ENCODE peak calls at places on chromosomes 12 and 14, in five cellular contexts. One of them, this sample, is unnamed.
A peak's percentile ranks its signal among the peaks of the same experiment; 100 is the strongest.

GRCh38 chr12:70815866-70816470 is 104.6 kb downstream of the PTPRR start:
- DNase-seq in right atrium auricular region: no peak
- DNase-seq in lung: no peak
- DNase-seq in OCI-LY7: no peak
- DNase-seq in HFF-Myc: no peak
- DNase-seq in this sample: no peak

GRCh38 chr12:13173537-13173936 is 23.0 kb upstream of the EMP1 start:
- DNase-seq in right atrium auricular region: peak; percentile 89
- DNase-seq in lung: peak; percentile 58
- DNase-seq in OCI-LY7: no peak
- DNase-seq in HFF-Myc: peak; percentile 71
- DNase-seq in this sample: peak; percentile 83

GRCh38 chr14:49858383-49858782 is 5.8 kb upstream of the NEMF start:
- DNase-seq in right atrium auricular region: no peak
- DNase-seq in lung: peak; percentile 4
- DNase-seq in OCI-LY7: peak; percentile 54
- DNase-seq in HFF-Myc: no peak
- DNase-seq in this sample: no peak

GRCh38 chr14:70086685-70087379 is 101.9 kb downstream of the SLC8A3 start:
- DNase-seq in right atrium auricular region: no peak
- DNase-seq in lung: no peak
- DNase-seq in OCI-LY7: peak; percentile 24
- DNase-seq in HFF-Myc: peak; percentile 15
- DNase-seq in this sample: no peak

GRCh38 chr14:24260026-24260779 is 2.8 kb downstream of the TGM1 start:
- DNase-seq in right atrium auricular region: no peak
- DNase-seq in lung: no peak
- DNase-seq in OCI-LY7: no peak
- DNase-seq in HFF-Myc: no peak
- DNase-seq in this sample: no peak

GRCh38 chr14:70654609-70655008 is 12.9 kb downstream of the TTC9 start:
- DNase-seq in right atrium auricular region: no peak
- DNase-seq in lung: no peak
- DNase-seq in OCI-LY7: peak; percentile 27
- DNase-seq in HFF-Myc: no peak
- DNase-seq in this sample: no peak

GRCh38 chr12:131188131-131189050 is 234.7 kb downstream of the ADGRD1 start:
- DNase-seq in right atrium auricular region: peak; percentile 28
- DNase-seq in lung: no peak
- DNase-seq in OCI-LY7: no peak
- DNase-seq in HFF-Myc: no peak
- DNase-seq in this sample: no peak

GRCh38 chr12:109988903-109989302 is 7.3 kb downstream of the GIT2 start:
- DNase-seq in right atrium auricular region: no peak
- DNase-seq in lung: no peak
- DNase-seq in OCI-LY7: no peak
- DNase-seq in HFF-Myc: no peak
- DNase-seq in this sample: no peak

GRCh38 chr14:21039059-21039422 is 3.1 kb upstream of the RNASE7 start:
- DNase-seq in right atrium auricular region: peak; percentile 90
- DNase-seq in lung: peak; percentile 59
- DNase-seq in OCI-LY7: no peak
- DNase-seq in HFF-Myc: no peak
- DNase-seq in this sample: no peak

GRCh38 chr12:101209319-101210302 is at the start of gene SLC5A8:
- DNase-seq in right atrium auricular region: no peak
- DNase-seq in lung: peak; percentile 34
- DNase-seq in OCI-LY7: no peak
- DNase-seq in HFF-Myc: no peak
- DNase-seq in this sample: no peak

GRCh38 chr14:103518416-103519042 is 4.1 kb downstream of the CKB start:
- DNase-seq in right atrium auricular region: no peak
- DNase-seq in lung: no peak
- DNase-seq in OCI-LY7: peak; percentile 66
- DNase-seq in HFF-Myc: no peak
- DNase-seq in this sample: no peak

GRCh38 chr14:50998612-50999011 is 54.3 kb upstream of the PYGL start:
- DNase-seq in right atrium auricular region: no peak
- DNase-seq in lung: no peak
- DNase-seq in OCI-LY7: no peak
- DNase-seq in HFF-Myc: no peak
- DNase-seq in this sample: no peak

GRCh38 chr12:57126561-57126960 is 1.7 kb upstream of the LRP1 start:
- DNase-seq in right atrium auricular region: no peak
- DNase-seq in lung: no peak
- DNase-seq in OCI-LY7: no peak
- DNase-seq in HFF-Myc: no peak
- DNase-seq in this sample: no peak

GRCh38 chr14:71372411-71372838 is 465.2 kb downstream of the PCNX1 start:
- DNase-seq in right atrium auricular region: no peak
- DNase-seq in lung: no peak
- DNase-seq in OCI-LY7: no peak
- DNase-seq in HFF-Myc: no peak
- DNase-seq in this sample: peak; percentile 68

GRCh38 chr14:100657780-100658513 is 68.7 kb upstream of the DLK1 start:
- DNase-seq in right atrium auricular region: no peak
- DNase-seq in lung: no peak
- DNase-seq in OCI-LY7: no peak
- DNase-seq in HFF-Myc: no peak
- DNase-seq in this sample: no peak

GRCh38 chr12:11954181-11954580 is 116.6 kb upstream of the BCL2L14 start:
- DNase-seq in right atrium auricular region: no peak
- DNase-seq in lung: no peak
- DNase-seq in OCI-LY7: peak; percentile 58
- DNase-seq in HFF-Myc: no peak
- DNase-seq in this sample: no peak

GRCh38 chr14:95048771-95049312 is 108.5 kb downstream of the DICER1 start:
- DNase-seq in right atrium auricular region: no peak
- DNase-seq in lung: no peak
- DNase-seq in OCI-LY7: no peak
- DNase-seq in HFF-Myc: no peak
- DNase-seq in this sample: no peak

GRCh38 chr12:122845865-122846621 is 10.8 kb downstream of the HIP1R start:
- DNase-seq in right atrium auricular region: no peak
- DNase-seq in lung: no peak
- DNase-seq in OCI-LY7: peak; percentile 33
- DNase-seq in HFF-Myc: no peak
- DNase-seq in this sample: no peak

GRCh38 chr12:24728366-24728765 is 220.5 kb downstream of the BCAT1 start:
- DNase-seq in right atrium auricular region: no peak
- DNase-seq in lung: no peak
- DNase-seq in OCI-LY7: peak; percentile 55
- DNase-seq in HFF-Myc: no peak
- DNase-seq in this sample: peak; percentile 14

GRCh38 chr14:61894452-61895077 is 132.3 kb downstream of the SNAPC1 start:
- DNase-seq in right atrium auricular region: no peak
- DNase-seq in lung: peak; percentile 46
- DNase-seq in OCI-LY7: peak; percentile 80
- DNase-seq in HFF-Myc: peak; percentile 29
- DNase-seq in this sample: peak; percentile 49

GRCh38 chr12:46217686-46218508 is 50.9 kb downstream of the SLC38A1 start:
- DNase-seq in right atrium auricular region: no peak
- DNase-seq in lung: no peak
- DNase-seq in OCI-LY7: peak; percentile 89
- DNase-seq in HFF-Myc: no peak
- DNase-seq in this sample: no peak

GRCh38 chr12:127926004-127926403 is 341.0 kb upstream of the TMEM132C start:
- DNase-seq in right atrium auricular region: no peak
- DNase-seq in lung: no peak
- DNase-seq in OCI-LY7: no peak
- DNase-seq in HFF-Myc: no peak
- DNase-seq in this sample: no peak

GRCh38 chr12:131217024-131217586 is 263.4 kb downstream of the ADGRD1 start:
- DNase-seq in right atrium auricular region: no peak
- DNase-seq in lung: no peak
- DNase-seq in OCI-LY7: no peak
- DNase-seq in HFF-Myc: no peak
- DNase-seq in this sample: no peak

GRCh38 chr14:53620325-53620716 is 336.3 kb downstream of the BMP4 start:
- DNase-seq in right atrium auricular region: no peak
- DNase-seq in lung: no peak
- DNase-seq in OCI-LY7: no peak
- DNase-seq in HFF-Myc: no peak
- DNase-seq in this sample: no peak

DNA sequence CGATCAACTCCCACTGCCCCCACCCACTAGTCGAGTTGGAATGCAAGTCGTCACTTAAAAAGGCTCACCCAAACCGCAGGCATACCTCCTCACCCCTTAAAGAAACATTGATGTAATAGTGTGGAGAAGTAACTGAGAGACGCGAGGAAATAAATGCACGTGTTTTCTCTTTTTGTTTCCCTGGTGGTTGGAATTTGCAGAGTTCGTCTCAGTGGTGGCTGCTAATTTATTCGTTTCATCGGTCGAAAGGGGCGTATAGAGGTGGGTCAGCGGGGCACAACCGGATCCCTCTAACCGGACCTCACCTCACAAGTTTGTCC is 5.1 kb upstream of the NPAS3 start:
- DNase-seq in right atrium auricular region: no peak
- DNase-seq in lung: no peak
- DNase-seq in OCI-LY7: no peak
- DNase-seq in HFF-Myc: no peak
- DNase-seq in this sample: no peak
- H3K4me3 ChIP-seq in right atrium auricular region: peak overlapping the region; percentile 54
- H3K4me3 ChIP-seq in lung: no peak overlapping the region
- H3K4me3 ChIP-seq in OCI-LY7: no peak overlapping the region
- H3K4me3 ChIP-seq in HFF-Myc: peak overlapping the region; percentile 35
- H3K4me3 ChIP-seq in this sample: peak overlapping the region; percentile 47

DNA sequence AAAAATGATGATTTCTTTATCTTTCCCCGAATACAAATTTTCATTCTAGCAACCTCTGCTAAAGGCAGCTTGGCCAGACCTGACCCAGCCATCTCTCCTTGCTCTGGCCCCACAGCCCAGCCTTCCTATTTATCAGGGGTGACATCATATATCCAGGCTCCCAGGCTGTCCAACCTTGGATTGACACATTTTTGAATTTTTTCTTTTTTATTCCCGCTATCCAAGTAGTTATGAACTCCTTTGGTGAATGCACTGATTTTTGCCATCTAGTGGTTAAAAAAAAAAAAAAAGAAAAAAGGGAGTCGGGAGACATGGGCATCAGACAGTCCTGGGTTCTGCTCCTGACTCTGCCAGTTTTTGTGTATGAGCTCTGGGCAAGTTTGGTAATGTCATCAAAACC is 120.5 kb downstream of the PTPN11 start:
- DNase-seq in right atrium auricular region: no peak
- DNase-seq in lung: no peak
- DNase-seq in OCI-LY7: no peak
- DNase-seq in HFF-Myc: no peak
- DNase-seq in this sample: no peak
- TF ChIP-seq CTCF in right atrium auricular region: no peak
- TF ChIP-seq CTCF in lung: no peak
- TF ChIP-seq CTCF in OCI-LY7: peak; percentile 54
- TF ChIP-seq CTCF in HFF-Myc: no peak
- TF ChIP-seq CTCF in this sample: no peak

GRCh38 chr12:112126916-112127315 is 1.6 kb downstream of the TRAFD1 start:
- DNase-seq in right atrium auricular region: no peak
- DNase-seq in lung: no peak
- DNase-seq in OCI-LY7: no peak
- DNase-seq in HFF-Myc: no peak
- DNase-seq in this sample: no peak
- H3K4me3 ChIP-seq in right atrium auricular region: no peak overlapping the region
- H3K4me3 ChIP-seq in lung: no peak overlapping the region
- H3K4me3 ChIP-seq in OCI-LY7: no peak overlapping the region
- H3K4me3 ChIP-seq in HFF-Myc: no peak overlapping the region
- H3K4me3 ChIP-seq in this sample: no peak overlapping the region

GRCh38 chr14:76091036-76091435 is 60.7 kb upstream of the GPATCH2L start:
- DNase-seq in right atrium auricular region: peak; percentile 69
- DNase-seq in lung: no peak
- DNase-seq in OCI-LY7: no peak
- DNase-seq in HFF-Myc: peak; percentile 41
- DNase-seq in this sample: no peak
- TF ChIP-seq CTCF in right atrium auricular region: no peak
- TF ChIP-seq CTCF in lung: no peak
- TF ChIP-seq CTCF in OCI-LY7: no peak
- TF ChIP-seq CTCF in HFF-Myc: peak; percentile 41
- TF ChIP-seq CTCF in this sample: peak; percentile 31

GRCh38 chr12:31518680-31519227 is 72.2 kb downstream of the DENND5B start:
- DNase-seq in right atrium auricular region: no peak
- DNase-seq in lung: no peak
- DNase-seq in OCI-LY7: peak; percentile 33
- DNase-seq in HFF-Myc: peak; percentile 95
- DNase-seq in this sample: peak; percentile 99
- H3K4me3 ChIP-seq in right atrium auricular region: no peak overlapping the region
- H3K4me3 ChIP-seq in lung: no peak overlapping the region
- H3K4me3 ChIP-seq in OCI-LY7: no peak overlapping the region
- H3K4me3 ChIP-seq in HFF-Myc: no peak overlapping the region
- H3K4me3 ChIP-seq in this sample: no peak overlapping the region

DNA sequence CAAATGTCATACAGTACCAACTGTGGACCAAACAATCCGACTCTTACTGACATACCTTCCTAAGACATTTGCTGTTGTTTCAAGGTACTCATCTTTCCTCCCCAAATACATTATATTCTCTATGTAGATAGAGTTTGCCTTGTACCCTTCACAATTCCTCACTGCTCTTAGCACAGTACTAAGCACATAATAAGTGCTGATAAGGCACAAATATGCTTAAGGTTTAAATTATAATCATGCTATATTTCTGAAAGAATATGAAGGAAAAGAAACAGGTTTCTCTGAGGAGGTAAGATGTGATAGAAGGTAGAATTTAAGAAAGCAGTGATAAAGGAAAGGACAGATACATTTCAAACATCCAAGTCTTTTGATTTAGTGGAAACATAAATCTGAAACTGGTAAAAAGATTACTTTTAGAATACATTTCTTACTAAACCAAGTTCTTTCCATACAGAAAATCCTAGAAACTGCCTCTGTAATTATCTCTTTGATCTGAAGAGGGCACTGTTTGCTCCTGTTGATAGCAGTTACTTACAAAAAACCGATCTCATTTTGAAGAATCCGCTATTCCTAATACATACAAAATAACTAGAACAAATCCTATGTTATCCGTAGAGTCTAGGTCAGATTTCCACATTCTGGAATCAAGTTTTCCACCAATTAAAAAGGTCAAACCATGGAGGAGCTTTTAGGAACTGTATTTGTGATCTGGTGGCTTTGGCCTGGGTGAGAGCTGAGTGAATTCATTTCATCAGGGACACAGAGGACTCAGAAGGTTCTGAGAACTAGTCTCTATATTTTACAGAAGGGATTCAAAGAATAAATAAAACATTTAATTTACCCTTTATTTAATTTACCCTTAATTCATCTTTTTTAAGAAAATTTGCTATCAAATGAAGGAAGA is 311.9 kb downstream of the DAD1 start:
- DNase-seq in right atrium auricular region: no peak
- DNase-seq in lung: no peak
- DNase-seq in OCI-LY7: peak; percentile 46
- DNase-seq in HFF-Myc: peak; percentile 10
- DNase-seq in this sample: no peak
- TF ChIP-seq CTCF in right atrium auricular region: peak; percentile 25
- TF ChIP-seq CTCF in lung: no peak
- TF ChIP-seq CTCF in OCI-LY7: peak; percentile 98
- TF ChIP-seq CTCF in HFF-Myc: peak; percentile 49
- TF ChIP-seq CTCF in this sample: peak; percentile 49